ENCODE peak calls at places on chromosomes 12 and 14, in four cellular contexts. F, H, Q and A are unnamed samples. For H3K4me1 and H3K9me3, the result is how much of the 10 kb centered on the place peaks cover.

GRCh38 chr12:104659058-104659457 is 202.3 kb downstream of the CHST11 start:
- DNase-seq in F (no peak), H (no peak), Q (no peak), A (no peak)

GRCh38 chr12:16358896-16359295 is 11.5 kb downstream of the MGST1 start:
- DNase-seq in F (no peak), H (no peak), Q (no peak), A (no peak)

GRCh38 chr14:54348001-54348611 is 48.7 kb upstream of the CDKN3 start:
- DNase-seq in F (no peak), H (peak), Q (no peak), A (no peak)

GRCh38 chr12:47718531-47718930 is 6.8 kb downstream of the ENDOU start:
- DNase-seq in F (no peak), H (no peak), Q (no peak), A (no peak)

GRCh38 chr12:101749657-101750056 is 10.4 kb upstream of the SYCP3 start:
- DNase-seq in F (no peak), H (no peak), Q (no peak), A (no peak)

GRCh38 chr12:104137175-104137901 is 672 bp downstream of the NFYB start:
- DNase-seq in F (peak), H (peak), Q (peak), A (peak)

GRCh38 chr14:50116986-50117385 is 614 bp upstream of the VCPKMT start:
- DNase-seq in F (no peak), H (no peak), Q (no peak), A (no peak)

GRCh38 chr12:58489394-58489793 is 430.9 kb downstream of the LRIG3 start:
- DNase-seq in F (no peak), H (no peak), Q (no peak), A (no peak)

GRCh38 chr12:124847675-124848074 is 16.0 kb downstream of the SCARB1 start:
- DNase-seq in F (no peak), H (no peak), Q (no peak), A (no peak)

GRCh38 chr12:3155710-3156386 is 78.7 kb downstream of the TSPAN9 start:
- DNase-seq in F (no peak), H (no peak), Q (no peak), A (no peak)
- H3K27ac ChIP-seq in F (no peak), H (no peak), Q (no peak), A (no peak)

DNA sequence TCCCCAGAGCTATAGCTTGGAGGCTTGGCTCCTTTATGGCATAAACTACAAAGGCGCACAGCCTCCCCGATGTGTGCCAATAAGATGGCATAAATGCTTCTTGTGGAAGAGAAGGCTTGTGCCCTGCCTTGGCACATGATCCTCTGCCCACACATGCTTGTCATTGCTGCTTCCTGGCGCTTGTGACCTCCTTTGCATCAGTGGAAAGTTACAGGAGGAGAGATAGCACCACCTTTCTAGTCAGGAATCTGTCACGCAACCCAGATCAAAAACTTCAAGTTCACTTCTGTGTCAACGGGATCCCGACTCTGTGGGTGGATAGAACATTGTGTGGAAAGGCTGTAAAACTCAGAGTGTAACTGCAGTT is 183.8 kb upstream of the HIF1A start:
- DNase-seq in F (no peak), H (no peak), Q (no peak), A (peak)
- H3K4me1 ChIP-seq in F (under half), H (under half), Q (half or more), A (half or more)

GRCh38 chr12:34386621-34387255 is 364.4 kb downstream of the ALG10 start:
- DNase-seq in F (no peak), H (no peak), Q (no peak), A (no peak)
- H3K9me3 ChIP-seq in F (under half), H (under half), Q (under half), A (under half)

DNA sequence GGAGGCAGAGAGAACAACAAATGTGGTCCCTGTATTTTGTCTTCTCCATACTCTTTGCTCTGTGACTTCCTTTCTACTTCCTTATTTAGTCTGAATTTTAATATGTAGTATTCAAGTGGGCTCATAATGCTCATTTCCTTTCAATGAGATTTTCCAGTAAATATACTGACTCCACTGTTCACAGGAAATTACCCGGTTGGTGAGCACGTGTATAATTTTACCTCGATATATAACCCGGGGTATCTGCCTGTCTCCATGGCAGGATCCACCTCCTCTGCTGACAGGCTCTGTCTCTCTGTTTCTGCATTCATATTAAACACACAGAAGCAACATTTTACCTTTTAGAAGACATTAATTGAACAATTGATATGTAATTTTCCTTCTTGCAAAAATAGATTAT is 166.0 kb downstream of the SLC38A4 start:
- DNase-seq in F (no peak), H (no peak), Q (no peak), A (no peak)
- H3K27ac ChIP-seq in F (no peak), H (peak), Q (no peak), A (no peak)